ENCODE peak calls at places on chromosomes 6 and 20, in six cellular contexts. X, K, H, W, Q and C are unnamed samples.

GRCh38 chr6:155505560-155505959 is 49.9 kb upstream of the NOX3 start:
- DNase-seq in X (no peak), K (no peak), H (no peak), W (no peak), Q (no peak), C (no peak)

GRCh38 chr6:43952746-43953145 is 174.5 kb downstream of the MRPL14 start:
- DNase-seq in X (no peak), K (no peak), H (no peak), W (no peak), Q (no peak), C (no peak)

GRCh38 chr20:37501940-37502339 is 19.1 kb upstream of the NNAT start:
- DNase-seq in X (no peak), K (no peak), H (peak), W (no peak), Q (peak), C (no peak)

GRCh38 chr6:38024908-38025307 is 205.4 kb downstream of the ZFAND3 start:
- DNase-seq in X (no peak), K (no peak), H (no peak), W (no peak), Q (no peak), C (no peak)

GRCh38 chr6:142993977-142994376 is 49.0 kb upstream of the HIVEP2 start:
- DNase-seq in X (no peak), K (no peak), H (no peak), W (no peak), Q (no peak), C (no peak)

GRCh38 chr6:12334524-12335130 is 44.5 kb downstream of the EDN1 start:
- DNase-seq in X (no peak), K (no peak), H (no peak), W (peak), Q (no peak), C (no peak)

GRCh38 chr20:44644384-44645131 is 6.9 kb downstream of the ADA start:
- DNase-seq in X (peak), K (no peak), H (peak), W (no peak), Q (no peak), C (no peak)

GRCh38 chr6:2542858-2543218 is 207.9 kb downstream of the MYLK4 start:
- DNase-seq in X (peak), K (peak), H (no peak), W (peak), Q (no peak), C (no peak)

GRCh38 chr6:68196645-68197044 is 438.4 kb upstream of the ADGRB3 start:
- DNase-seq in X (no peak), K (peak), H (no peak), W (peak), Q (no peak), C (no peak)

GRCh38 chr20:11457476-11457875 is 460.2 kb upstream of the BTBD3 start:
- DNase-seq in X (no peak), K (peak), H (no peak), W (no peak), Q (no peak), C (no peak)

GRCh38 chr6:90044833-90045337 is 150.6 kb downstream of the GJA10 start:
- DNase-seq in X (no peak), K (peak), H (no peak), W (peak), Q (no peak), C (no peak)

GRCh38 chr20:13941031-13941430 is 49.4 kb downstream of the SEL1L2 start:
- DNase-seq in X (no peak), K (no peak), H (no peak), W (no peak), Q (no peak), C (no peak)

GRCh38 chr6:13531956-13532355 is 42.4 kb upstream of the SIRT5 start:
- DNase-seq in X (no peak), K (no peak), H (no peak), W (no peak), Q (no peak), C (no peak)

GRCh38 chr6:56017198-56017597 is 141.8 kb upstream of the BMP5 start:
- DNase-seq in X (no peak), K (no peak), H (no peak), W (no peak), Q (no peak), C (no peak)

GRCh38 chr20:57583289-57584257 is 22.7 kb downstream of the PCK1 start:
- DNase-seq in X (no peak), K (no peak), H (peak), W (no peak), Q (no peak), C (no peak)

GRCh38 chr20:57580478-57581201 is 19.7 kb downstream of the PCK1 start:
- DNase-seq in X (no peak), K (no peak), H (no peak), W (no peak), Q (no peak), C (no peak)

GRCh38 chr20:57582029-57582378 is 21.1 kb downstream of the PCK1 start:
- DNase-seq in X (no peak), K (no peak), H (peak), W (no peak), Q (no peak), C (no peak)

GRCh38 chr20:57581202-57582028 is 20.5 kb downstream of the PCK1 start:
- DNase-seq in X (no peak), K (no peak), H (peak), W (no peak), Q (no peak), C (no peak)

GRCh38 chr20:57582432-57583288 is 21.8 kb downstream of the PCK1 start:
- DNase-seq in X (no peak), K (peak), H (peak), W (peak), Q (peak), C (no peak)
- TF ChIP-seq CTCF in X (no peak), K (peak), H (peak), W (peak), Q (peak), C (no peak)

DNA sequence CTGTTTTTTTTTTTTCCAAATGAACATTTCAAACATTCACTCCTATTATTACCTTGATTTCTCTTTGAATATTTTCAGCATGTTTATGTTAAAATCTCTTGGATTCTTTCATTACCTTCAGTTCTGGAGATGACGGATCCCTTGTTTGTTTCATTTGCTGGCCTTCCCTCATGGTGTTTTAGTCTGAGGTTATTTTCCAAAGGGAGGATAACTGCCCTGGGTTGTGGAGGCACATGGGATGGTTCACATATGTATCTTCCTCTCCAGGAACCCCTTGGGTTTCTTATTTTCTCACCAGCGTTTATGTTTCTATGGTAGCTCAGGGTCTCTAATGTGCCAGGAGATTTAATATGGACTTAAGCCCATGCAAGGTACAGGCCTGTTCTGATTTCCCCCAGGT is 36.3 kb downstream of the ECT2L start:
- DNase-seq in X (no peak), K (no peak), H (no peak), W (no peak), Q (no peak), C (no peak)
- TF ChIP-seq CTCF in X (no peak), K (no peak), H (no peak), W (no peak), Q (no peak), C (no peak)

DNA sequence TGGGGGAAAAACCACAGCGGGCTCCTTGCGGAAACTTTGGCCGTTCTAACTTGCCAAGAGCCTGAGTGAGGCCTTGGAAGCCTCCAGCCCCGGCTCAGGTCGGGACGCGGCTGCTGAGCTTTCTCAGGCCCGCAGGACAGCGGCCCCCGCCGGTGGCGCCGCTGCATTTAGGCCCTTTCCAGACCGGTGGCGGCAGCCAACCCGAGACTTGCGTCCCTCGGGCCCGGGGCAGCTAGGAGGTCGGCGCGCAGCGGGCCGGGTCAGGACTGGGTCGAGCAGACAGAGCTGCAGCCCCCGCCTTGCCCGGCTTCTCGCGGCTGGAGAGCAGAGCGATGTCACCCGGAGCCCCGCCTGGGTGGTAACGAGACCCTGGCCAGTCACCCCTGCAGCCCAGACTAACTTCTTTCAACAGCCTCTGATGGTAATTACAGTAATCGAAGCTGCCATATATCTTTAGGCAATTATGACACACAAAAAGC is 2.7 kb downstream of the NR2E1 start:
- DNase-seq in X (no peak), K (peak), H (peak), W (no peak), Q (peak), C (peak)
- TF ChIP-seq CTCF in X (no peak), K (peak), H (peak), W (peak), Q (no peak), C (no peak)

DNA sequence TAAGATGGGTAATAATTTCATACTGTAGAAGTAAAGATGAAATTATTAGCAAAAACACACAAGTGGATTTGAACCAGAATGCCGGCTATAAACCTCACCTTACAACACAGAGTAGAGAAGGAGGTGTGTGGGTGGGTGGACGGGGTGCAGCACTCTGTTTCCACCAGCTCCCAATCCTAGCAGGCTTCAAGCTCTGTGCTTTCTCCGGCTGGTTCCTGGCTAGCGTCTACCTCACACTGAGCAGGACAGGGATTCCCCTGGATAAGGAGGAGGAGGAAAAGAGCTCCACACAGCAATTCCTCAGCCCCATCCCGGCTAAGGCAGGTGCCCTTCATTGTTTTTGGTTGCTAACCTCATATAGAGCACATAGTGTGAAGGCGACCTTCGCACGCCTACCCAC is 453.3 kb downstream of the C6orf118 start:
- DNase-seq in X (no peak), K (no peak), H (no peak), W (no peak), Q (peak), C (no peak)
- TF ChIP-seq CTCF in X (no peak), K (no peak), H (no peak), W (no peak), Q (no peak), C (no peak)

GRCh38 chr6:28969129-28969528 is 36.0 kb downstream of the ZNF311 start:
- DNase-seq in X (no peak), K (no peak), H (no peak), W (no peak), Q (peak), C (no peak)
- TF ChIP-seq CTCF in X (no peak), K (no peak), H (no peak), W (no peak), Q (no peak), C (no peak)

GRCh38 chr6:139375239-139376053 is 998 bp upstream of the CITED2 start:
- DNase-seq in X (peak), K (peak), H (peak), W (peak), Q (peak), C (peak)

GRCh38 chr6:139373928-139374356 is 506 bp downstream of the CITED2 start:
- DNase-seq in X (no peak), K (no peak), H (no peak), W (peak), Q (no peak), C (no peak)

GRCh38 chr6:139373154-139373927 is 1.1 kb downstream of the CITED2 start:
- DNase-seq in X (peak), K (peak), H (peak), W (peak), Q (peak), C (peak)

GRCh38 chr6:139376054-139376355 is 1.6 kb upstream of the CITED2 start:
- DNase-seq in X (no peak), K (no peak), H (no peak), W (no peak), Q (no peak), C (no peak)

DNA sequence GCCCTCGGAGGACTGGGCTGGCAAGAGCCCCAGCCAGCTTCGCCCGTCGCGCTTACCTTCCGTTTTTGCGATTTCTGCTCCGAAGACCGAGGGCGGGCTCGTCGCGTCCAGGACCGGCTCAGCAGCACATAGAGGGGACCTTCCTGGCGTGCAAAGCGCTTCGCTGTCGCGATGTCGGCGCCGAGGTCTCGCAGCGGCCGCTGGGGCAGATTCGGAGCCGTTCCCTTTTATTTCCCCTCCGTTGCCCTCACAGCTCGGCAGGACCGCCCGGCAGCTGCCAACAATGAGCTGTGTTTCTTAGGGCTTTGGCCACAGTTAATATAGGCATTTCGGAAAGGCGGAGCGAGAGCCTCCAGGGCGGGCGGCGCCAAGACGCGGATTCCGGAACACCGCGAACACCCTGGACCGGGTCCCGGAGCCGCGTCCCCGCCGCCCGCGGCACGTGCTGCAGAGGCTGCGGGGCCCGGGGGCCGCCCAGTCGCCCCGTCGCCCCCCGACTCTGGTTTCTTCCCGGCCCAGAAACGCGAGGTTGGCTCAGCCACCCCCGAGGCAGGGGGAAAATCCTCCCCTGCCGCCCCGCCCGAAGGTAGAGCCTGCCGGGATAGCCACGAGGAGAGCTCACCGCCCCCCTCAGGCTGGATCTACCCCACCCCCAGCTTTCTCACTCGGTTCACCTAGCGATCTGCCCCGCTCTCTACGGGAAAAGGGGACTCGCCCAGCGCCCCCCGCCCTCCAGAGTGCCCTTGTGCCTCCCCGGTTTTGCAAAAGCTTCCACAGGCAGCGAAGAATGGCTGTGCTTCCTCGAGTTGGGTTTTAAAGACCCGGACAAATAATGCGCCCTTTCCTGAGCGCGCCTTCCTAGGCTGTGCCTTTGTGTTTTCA is at the start of gene CITED2:
- DNase-seq in X (peak), K (peak), H (peak), W (peak), Q (peak), C (peak)
- TF ChIP-seq CTCF in X (no peak), K (no peak), H (no peak), W (peak), Q (no peak), C (no peak)